ENCODE peak calls at places on chromosomes 7 and 10, in nine cellular contexts. L is ovary; I is pancreas; G is astrocyte; P is K562; S is heart right ventricle; J is mesendoderm; Z is prostate gland; X is CD8-positive, alpha-beta T cell. A is an unnamed sample. For H3K36me3 and H3K4me1, the result is how much of the 10 kb centered on the place peaks cover.

GRCh38 chr10:84375011-84375410 is 46.6 kb downstream of the CCSER2 start:
- DNase-seq in L (no peak), I (peak), G (peak), P (peak), S (no peak), J (peak), Z (peak), X (peak), A (peak)

GRCh38 chr10:78578929-78579328 is 489.8 kb upstream of the ZMIZ1 start:
- DNase-seq in L (no peak), I (no peak), G (peak), P (no peak), S (no peak), J (no peak), Z (no peak), X (no peak), A (no peak)

GRCh38 chr7:90957883-90958282 is 306.4 kb upstream of the FZD1 start:
- DNase-seq in L (no peak), I (no peak), G (no peak), P (no peak), S (no peak), J (no peak), Z (no peak), X (no peak), A (no peak)

GRCh38 chr7:155741061-155741460 is 71.2 kb downstream of the SHH start:
- DNase-seq in L (no peak), I (no peak), G (no peak), P (no peak), S (no peak), J (peak), Z (no peak), X (no peak), A (no peak)

GRCh38 chr7:105854516-105854915 is 21.9 kb downstream of the ATXN7L1 start:
- DNase-seq in L (no peak), I (no peak), G (no peak), P (no peak), S (no peak), J (no peak), Z (no peak), X (no peak), A (no peak)

GRCh38 chr7:105871142-105871541 is 5.3 kb downstream of the ATXN7L1 start:
- DNase-seq in L (no peak), I (no peak), G (no peak), P (no peak), S (no peak), J (no peak), Z (no peak), X (no peak), A (no peak)

GRCh38 chr10:84193846-84194423 is 402 bp upstream of the CDHR1 start:
- DNase-seq in L (no peak), I (no peak), G (no peak), P (no peak), S (no peak), J (no peak), Z (no peak), X (no peak), A (no peak)

GRCh38 chr7:132858251-132858650 is 223.6 kb downstream of the CHCHD3 start:
- DNase-seq in L (no peak), I (no peak), G (no peak), P (no peak), S (no peak), J (no peak), Z (no peak), X (no peak), A (no peak)

GRCh38 chr7:90720970-90721768 is 125.0 kb downstream of the CDK14 start:
- DNase-seq in L (no peak), I (peak), G (peak), P (no peak), S (no peak), J (no peak), Z (no peak), X (no peak), A (no peak)

GRCh38 chr10:70523044-70523443 is 44.5 kb downstream of the PALD1 start:
- DNase-seq in L (peak), I (no peak), G (no peak), P (no peak), S (no peak), J (no peak), Z (no peak), X (no peak), A (no peak)

GRCh38 chr10:117801691-117802090 is 245.1 kb downstream of the RAB11FIP2 start:
- DNase-seq in L (no peak), I (no peak), G (no peak), P (no peak), S (no peak), J (no peak), Z (no peak), X (no peak), A (no peak)

GRCh38 chr10:27547482-27547881 is 43.4 kb downstream of the RAB18 start:
- DNase-seq in L (no peak), I (no peak), G (no peak), P (no peak), S (no peak), J (no peak), Z (peak), X (no peak), A (no peak)

GRCh38 chr7:77831481-77831880 is 32.9 kb downstream of the PHTF2 start:
- DNase-seq in L (no peak), I (no peak), G (no peak), P (no peak), S (no peak), J (no peak), Z (no peak), X (no peak), A (no peak)

GRCh38 chr7:74479066-74479781 is 25.5 kb downstream of the GTF2IRD1 start:
- DNase-seq in L (peak), I (peak), G (peak), P (no peak), S (no peak), J (no peak), Z (no peak), X (no peak), A (no peak)

GRCh38 chr10:75773139-75773801 is 341.8 kb downstream of the LRMDA start:
- DNase-seq in L (peak), I (peak), G (peak), P (no peak), S (no peak), J (no peak), Z (no peak), X (no peak), A (no peak)

GRCh38 chr10:25047902-25048301 is 31.5 kb downstream of the THNSL1 start:
- DNase-seq in L (no peak), I (no peak), G (peak), P (no peak), S (no peak), J (no peak), Z (no peak), X (no peak), A (no peak)

GRCh38 chr10:18659784-18660561 is 742 bp downstream of the ARL5B start:
- DNase-seq in L (no peak), I (peak), G (no peak), P (peak), S (no peak), J (peak), Z (peak), X (no peak), A (peak)

GRCh38 chr10:121084675-121085070 is 233.5 kb downstream of the WDR11 start:
- DNase-seq in L (no peak), I (no peak), G (no peak), P (no peak), S (no peak), J (no peak), Z (no peak), X (no peak), A (no peak)

GRCh38 chr7:17408245-17408903 is 109.9 kb downstream of the AHR start:
- DNase-seq in L (peak), I (peak), G (peak), P (no peak), S (no peak), J (no peak), Z (no peak), X (no peak), A (no peak)

GRCh38 chr10:62972103-62972502 is 155.9 kb upstream of the EGR2 start:
- DNase-seq in L (no peak), I (no peak), G (peak), P (no peak), S (no peak), J (no peak), Z (no peak), X (no peak), A (no peak)

GRCh38 chr7:142592664-142593063 is 156.6 kb upstream of the PRSS1 start:
- DNase-seq in L (no peak), I (no peak), G (no peak), P (no peak), S (no peak), J (no peak), Z (no peak), X (no peak), A (no peak)

GRCh38 chr7:49848211-49848841 is 74.9 kb downstream of the VWC2 start:
- DNase-seq in L (no peak), I (no peak), G (no peak), P (no peak), S (no peak), J (no peak), Z (no peak), X (no peak), A (no peak)

GRCh38 chr7:86006909-86007308 is 636.8 kb upstream of the GRM3 start:
- DNase-seq in L (no peak), I (no peak), G (no peak), P (no peak), S (no peak), J (no peak), Z (no peak), X (no peak), A (no peak)

GRCh38 chr7:97064972-97065587 is 40.4 kb upstream of the DLX5 start:
- DNase-seq in L (no peak), I (peak), G (peak), P (peak), S (no peak), J (peak), Z (peak), X (peak), A (peak)

GRCh38 chr10:10787586-10787985 is 230.1 kb upstream of the CELF2 start:
- DNase-seq in L (no peak), I (no peak), G (no peak), P (no peak), S (no peak), J (no peak), Z (no peak), X (no peak), A (no peak)

GRCh38 chr7:17456541-17456940 is 158.1 kb downstream of the AHR start:
- DNase-seq in L (no peak), I (no peak), G (no peak), P (no peak), S (no peak), J (no peak), Z (no peak), X (no peak), A (no peak)

GRCh38 chr10:114577133-114577532 is 80.9 kb downstream of the ABLIM1 start:
- DNase-seq in L (no peak), I (no peak), G (peak), P (no peak), S (no peak), J (peak), Z (no peak), X (no peak), A (no peak)

GRCh38 chr7:44386139-44386913 is 60.9 kb upstream of the CAMK2B start:
- DNase-seq in L (no peak), I (no peak), G (peak), P (no peak), S (no peak), J (no peak), Z (no peak), X (no peak), A (no peak)

GRCh38 chr7:22564511-22565045 is 64.6 kb upstream of the STEAP1B start:
- DNase-seq in L (no peak), I (peak), G (peak), P (peak), S (peak), J (no peak), Z (no peak), X (no peak), A (no peak)

GRCh38 chr7:38524786-38525185 is 106.4 kb downstream of the AMPH start:
- DNase-seq in L (no peak), I (no peak), G (peak), P (no peak), S (no peak), J (no peak), Z (no peak), X (no peak), A (no peak)

GRCh38 chr7:82156938-82157337 is 286.6 kb downstream of the CACNA2D1 start:
- DNase-seq in L (no peak), I (no peak), G (peak), P (no peak), S (no peak), J (no peak), Z (no peak), X (no peak), A (no peak)

GRCh38 chr7:149281508-149282330 is 19.7 kb downstream of the ZNF783 start:
- DNase-seq in L (no peak), I (no peak), G (no peak), P (no peak), S (no peak), J (no peak), Z (no peak), X (no peak), A (no peak)

GRCh38 chr7:127678330-127678729 is 26.3 kb downstream of the SND1 start:
- DNase-seq in L (no peak), I (no peak), G (peak), P (no peak), S (no peak), J (no peak), Z (no peak), X (no peak), A (no peak)

GRCh38 chr7:136062625-136063336 is 85.6 kb upstream of the MTPN start:
- DNase-seq in L (no peak), I (no peak), G (no peak), P (no peak), S (no peak), J (no peak), Z (no peak), X (no peak), A (no peak)

GRCh38 chr10:44386546-44387052 is 1.7 kb upstream of the CXCL12 start:
- DNase-seq in L (peak), I (peak), G (no peak), P (peak), S (peak), J (peak), Z (no peak), X (peak), A (peak)

GRCh38 chr7:50851891-50852290 is 69.2 kb upstream of the GRB10 start:
- DNase-seq in L (no peak), I (no peak), G (no peak), P (no peak), S (no peak), J (no peak), Z (no peak), X (no peak), A (no peak)

GRCh38 chr7:52711951-52712350 is 323.5 kb upstream of the POM121L12 start:
- DNase-seq in L (no peak), I (no peak), G (no peak), P (no peak), S (no peak), J (no peak), Z (no peak), X (no peak), A (no peak)

GRCh38 chr10:90306187-90306586 is 551.7 kb downstream of the HTR7 start:
- DNase-seq in L (no peak), I (no peak), G (peak), P (no peak), S (no peak), J (no peak), Z (no peak), X (no peak), A (no peak)

GRCh38 chr7:158997471-158997870 is 141.1 kb downstream of the DYNC2I1 start:
- DNase-seq in L (no peak), I (no peak), G (no peak), P (no peak), S (no peak), J (no peak), Z (no peak), X (no peak), A (no peak)
- H3K4me3 ChIP-seq in L (no peak), I (no peak), G (no peak), P (no peak), S (no peak), J (no peak), Z (no peak), X (no peak), A (no peak)

DNA sequence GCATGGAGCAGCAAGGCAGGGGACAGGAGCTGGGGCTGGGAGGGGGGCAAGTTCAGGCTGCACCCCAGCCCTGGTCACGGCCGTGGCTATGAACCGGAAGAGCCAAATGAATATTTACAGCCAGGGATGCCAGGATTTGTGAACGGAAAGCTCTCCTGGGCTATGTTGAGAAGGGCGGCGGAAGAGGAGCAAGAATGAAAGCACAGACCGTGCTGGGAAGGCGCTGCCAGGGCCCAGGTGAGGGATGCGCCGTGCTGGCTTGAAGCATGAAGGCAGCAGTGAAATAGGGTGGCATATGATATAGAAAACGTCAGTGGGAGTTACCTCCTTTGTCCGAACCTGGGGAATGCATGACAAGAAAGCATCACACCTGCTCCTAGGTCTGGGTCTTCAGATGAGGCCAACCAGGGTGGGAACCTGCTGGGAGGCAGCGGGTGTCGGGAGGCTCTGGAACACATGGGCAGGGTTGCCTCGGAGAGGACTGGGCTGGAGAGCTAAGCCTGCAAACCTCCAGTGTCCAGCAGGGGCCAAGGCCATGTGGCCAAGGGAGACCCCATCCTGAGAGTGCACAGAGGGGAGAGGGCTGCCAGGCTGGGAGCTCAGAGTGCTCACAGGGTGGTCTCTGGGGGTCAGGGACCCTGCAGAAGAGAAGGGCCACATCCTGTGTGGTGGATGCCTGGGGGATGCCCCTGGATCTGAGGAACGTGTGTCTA is 120.6 kb upstream of the TCERG1L start:
- DNase-seq in L (no peak), I (no peak), G (no peak), P (no peak), S (no peak), J (no peak), Z (no peak), X (no peak), A (no peak)
- H3K36me3 ChIP-seq in L (under half), I (under half), G (under half), P (under half), S (under half), J (under half), Z (under half), X (under half), A (under half)

DNA sequence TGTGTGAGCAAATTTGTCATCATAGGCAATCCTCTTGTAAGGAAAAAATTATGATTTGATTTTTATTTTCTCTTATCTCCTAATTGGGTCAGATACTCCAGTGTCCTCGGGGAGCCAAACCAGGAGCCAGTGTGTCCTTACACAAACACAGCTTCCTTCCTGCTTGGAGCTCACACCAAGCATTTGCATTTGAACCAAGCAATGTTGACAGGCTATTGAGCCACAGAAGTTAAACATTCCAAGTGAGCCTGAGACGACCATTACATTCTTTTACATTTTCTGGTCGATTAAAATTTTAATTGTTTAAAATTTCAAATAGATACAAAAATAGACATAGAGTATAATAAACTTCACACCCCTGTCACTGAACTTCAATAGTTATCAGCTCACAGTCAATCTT is 194.8 kb downstream of the CFTR start:
- DNase-seq in L (no peak), I (no peak), G (no peak), P (no peak), S (no peak), J (peak), Z (no peak), X (no peak), A (no peak)
- H3K4me1 ChIP-seq in L (under half), I (under half), G (under half), P (under half), S (under half), J (under half), Z (under half), X (under half), A (under half)

GRCh38 chr7:117480978-117481377 is 1.2 kb downstream of the CFTR start:
- DNase-seq in L (no peak), I (no peak), G (no peak), P (no peak), S (no peak), J (peak), Z (no peak), X (no peak), A (no peak)
- H3K4me3 ChIP-seq in L (no peak), I (peak), G (no peak), P (no peak), S (no peak), J (no peak), Z (no peak), X (no peak), A (no peak)

GRCh38 chr7:138738551-138739335 is 37.6 kb upstream of the SVOPL start:
- DNase-seq in L (peak), I (peak), G (peak), P (peak), S (peak), J (peak), Z (peak), X (peak), A (peak)

GRCh38 chr7:138735399-138735798 is 34.2 kb upstream of the SVOPL start:
- DNase-seq in L (no peak), I (no peak), G (no peak), P (no peak), S (no peak), J (no peak), Z (no peak), X (no peak), A (no peak)

GRCh38 chr7:138739859-138740258 is 38.7 kb upstream of the SVOPL start:
- DNase-seq in L (no peak), I (no peak), G (no peak), P (no peak), S (no peak), J (no peak), Z (no peak), X (no peak), A (no peak)

GRCh38 chr7:138741453-138741735 is 40.2 kb upstream of the SVOPL start:
- DNase-seq in L (no peak), I (no peak), G (no peak), P (no peak), S (no peak), J (no peak), Z (no peak), X (no peak), A (no peak)

GRCh38 chr7:138738114-138738513 is 37.0 kb upstream of the SVOPL start:
- DNase-seq in L (no peak), I (no peak), G (no peak), P (no peak), S (no peak), J (no peak), Z (no peak), X (no peak), A (no peak)
- H3K36me3 ChIP-seq in L (under half), I (under half), G (under half), P (under half), S (under half), J (under half), Z (under half), X (under half), A (under half)

GRCh38 chr10:60367431-60367830 is 22.2 kb downstream of the ANK3 start:
- DNase-seq in L (no peak), I (no peak), G (no peak), P (no peak), S (no peak), J (peak), Z (no peak), X (no peak), A (no peak)

GRCh38 chr10:60363187-60363586 is 26.5 kb downstream of the ANK3 start:
- DNase-seq in L (no peak), I (no peak), G (peak), P (no peak), S (no peak), J (no peak), Z (no peak), X (no peak), A (no peak)

GRCh38 chr10:60369163-60369930 is 20.3 kb downstream of the ANK3 start:
- DNase-seq in L (no peak), I (no peak), G (no peak), P (no peak), S (no peak), J (no peak), Z (no peak), X (no peak), A (no peak)

GRCh38 chr10:60362461-60362860 is 27.2 kb downstream of the ANK3 start:
- DNase-seq in L (no peak), I (no peak), G (no peak), P (no peak), S (no peak), J (no peak), Z (no peak), X (no peak), A (no peak)

DNA sequence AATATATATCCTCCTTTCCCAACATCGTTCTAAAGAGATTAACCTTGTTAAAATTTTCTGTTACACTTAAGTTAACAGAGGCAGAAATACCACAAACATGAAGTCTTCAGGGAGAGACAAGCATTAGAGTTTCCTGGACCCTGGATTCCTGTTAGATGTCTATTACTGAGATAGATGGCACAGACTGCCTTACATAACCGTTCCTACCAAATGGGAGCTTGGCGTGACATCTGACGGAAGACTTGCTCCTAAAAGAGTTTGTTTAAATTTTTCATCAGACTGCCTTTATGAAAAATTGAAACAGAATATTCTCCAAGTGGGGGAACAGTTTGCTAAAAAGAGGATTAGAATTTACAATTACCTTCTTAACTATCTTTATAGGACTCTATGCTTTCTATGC is 22.7 kb downstream of the ANK3 start:
- DNase-seq in L (no peak), I (no peak), G (no peak), P (no peak), S (no peak), J (no peak), Z (no peak), X (no peak), A (no peak)
- H3K4me1 ChIP-seq in L (under half), I (under half), G (under half), P (under half), S (under half), J (under half), Z (under half), X (under half), A (under half)

GRCh38 chr7:157437519-157438061 is 100.8 kb downstream of the DNAJB6 start:
- DNase-seq in L (no peak), I (no peak), G (no peak), P (no peak), S (no peak), J (no peak), Z (no peak), X (no peak), A (no peak)
- H3K4me3 ChIP-seq in L (no peak), I (no peak), G (no peak), P (no peak), S (no peak), J (no peak), Z (no peak), X (no peak), A (no peak)